ENCODE peak calls at places on chromosomes 1 and 21, in ten cellular contexts. A is activated CD4-positive, CD25-positive, alpha-beta regulatory T cell; L is stimulated activated CD4-positive, alpha-beta T cell treated with anti-CD3 and anti-CD28 coated beads, Interleukin-4, amount 100 ng/mL, for 4 hours; W is HTR-8/SVneo; J is IMR-90; Z is ovary; S is DMS53; O is NCI-H1092 treated with DMSO at 0.1 percent for 48 hours; D is effector memory CD4-positive, alpha-beta T cell; F is lower lobe of right lung. E is an unnamed sample.

GRCh38 chr1:197485790-197486189 is 217.7 kb downstream of the CRB1 start:
- DNase-seq in W (no peak), F (no peak), S (no peak), J (no peak), A (no peak), D (no peak), Z (no peak), O (no peak), L (no peak), E (no peak)

GRCh38 chr1:45802343-45803298 is 791 bp upstream of the MAST2 start:
- DNase-seq in J (peak), A (no peak), O (peak), L (no peak), D (no peak), Z (peak), S (peak), F (peak), W (peak), E (no peak)

GRCh38 chr1:19088717-19089442 is 121.2 kb downstream of the UBR4 start:
- DNase-seq in F (no peak), D (no peak), J (no peak), A (no peak), O (no peak), W (no peak), Z (no peak), S (no peak), L (no peak), E (no peak)

GRCh38 chr1:33347650-33347992 is 26.7 kb upstream of the A3GALT2 start:
- DNase-seq in L (no peak), F (no peak), A (no peak), J (peak), W (no peak), O (peak), S (peak), Z (peak), D (no peak), E (no peak)

GRCh38 chr1:230972855-230973271 is 5.8 kb downstream of the TTC13 start:
- DNase-seq in L (peak), Z (no peak), J (peak), W (no peak), D (peak), A (no peak), F (no peak), O (no peak), S (no peak), E (peak)

GRCh38 chr1:111283838-111284237 is 6.8 kb upstream of the CHIA start:
- DNase-seq in L (no peak), W (no peak), D (no peak), Z (no peak), O (no peak), J (no peak), S (peak), A (no peak), F (no peak), E (no peak)

GRCh38 chr1:201903135-201903534 is 14.4 kb downstream of the SHISA4 start:
- DNase-seq in J (peak), D (no peak), W (no peak), A (no peak), S (no peak), Z (peak), F (no peak), O (no peak), L (no peak), E (no peak)

GRCh38 chr1:165851034-165851658 is 23.7 kb downstream of the UCK2 start:
- DNase-seq in W (peak), D (no peak), Z (no peak), J (peak), O (no peak), F (no peak), S (no peak), A (no peak), L (no peak), E (no peak)

GRCh38 chr21:21001591-21002100 is 3.4 kb downstream of the NCAM2 start:
- DNase-seq in L (no peak), A (no peak), O (no peak), Z (no peak), F (no peak), W (no peak), D (no peak), S (no peak), J (no peak), E (no peak)

GRCh38 chr1:71587961-71588360 is 507.1 kb upstream of the ZRANB2 start:
- DNase-seq in W (no peak), Z (no peak), F (no peak), D (no peak), A (no peak), L (no peak), O (no peak), J (peak), S (peak), E (no peak)

GRCh38 chr21:45735259-45736000 is 91.9 kb downstream of the PCBP3 start:
- DNase-seq in O (no peak), L (no peak), F (no peak), S (no peak), W (no peak), Z (no peak), A (no peak), J (no peak), D (no peak), E (no peak)

GRCh38 chr1:115545791-115546733 is 95.7 kb upstream of the VANGL1 start:
- DNase-seq in F (no peak), S (peak), D (no peak), Z (peak), J (peak), L (no peak), O (peak), A (no peak), W (peak), E (no peak)

GRCh38 chr1:232780354-232780753 is 24.9 kb upstream of the MAP10 start:
- DNase-seq in W (no peak), J (no peak), S (no peak), A (no peak), L (no peak), F (no peak), O (no peak), Z (no peak), D (no peak), E (no peak)

GRCh38 chr1:28451011-28451410 is 54.8 kb upstream of the RCC1 start:
- DNase-seq in D (no peak), O (no peak), L (no peak), Z (no peak), A (no peak), J (no peak), S (no peak), F (no peak), W (no peak), E (no peak)

GRCh38 chr1:91622586-91622985 is 121.9 kb downstream of the CDC7 start:
- DNase-seq in Z (peak), D (no peak), F (no peak), L (no peak), A (no peak), W (no peak), S (no peak), J (no peak), O (no peak), E (no peak)

GRCh38 chr1:202045699-202046098 is 35.3 kb downstream of the ELF3 start:
- DNase-seq in W (no peak), L (no peak), Z (no peak), S (peak), O (peak), J (no peak), A (no peak), F (no peak), D (no peak), E (no peak)

GRCh38 chr1:93614550-93615200 is 67.0 kb downstream of the BCAR3 start:
- DNase-seq in F (no peak), D (no peak), O (peak), Z (no peak), A (no peak), S (peak), J (no peak), W (no peak), L (no peak), E (no peak)

GRCh38 chr1:29805122-29805895 is 569.0 kb downstream of the PTPRU start:
- DNase-seq in Z (no peak), W (no peak), J (no peak), A (no peak), O (no peak), D (no peak), S (no peak), F (no peak), L (no peak), E (no peak)

GRCh38 chr1:36453051-36453450 is 2.8 kb upstream of the OSCP1 start:
- DNase-seq in D (no peak), W (no peak), A (no peak), S (no peak), F (no peak), O (no peak), L (no peak), J (no peak), Z (no peak), E (no peak)

GRCh38 chr1:111620412-111620971 is 903 bp downstream of the RAP1A start:
- DNase-seq in Z (no peak), W (peak), F (no peak), O (no peak), A (no peak), D (no peak), L (peak), S (no peak), J (no peak), E (no peak)

GRCh38 chr1:181655756-181656155 is 172.4 kb downstream of the CACNA1E start:
- DNase-seq in J (peak), S (no peak), Z (no peak), F (no peak), A (no peak), O (no peak), L (no peak), D (no peak), W (no peak), E (no peak)

GRCh38 chr1:91535441-91535840 is 34.8 kb downstream of the CDC7 start:
- DNase-seq in S (no peak), L (no peak), D (no peak), J (no peak), W (no peak), A (no peak), O (no peak), Z (no peak), F (no peak), E (no peak)

GRCh38 chr1:48236716-48237470 is 14.4 kb downstream of the SLC5A9 start:
- DNase-seq in D (no peak), J (peak), Z (no peak), W (peak), S (peak), O (peak), A (no peak), F (no peak), L (no peak), E (no peak)

GRCh38 chr1:207205613-207206009 is 101.6 kb downstream of the C4BPA start:
- DNase-seq in S (no peak), W (no peak), A (no peak), F (no peak), O (no peak), Z (no peak), D (no peak), J (no peak), L (no peak), E (no peak)

GRCh38 chr1:51231121-51231520 is 5.0 kb upstream of the RNF11 start:
- DNase-seq in J (peak), O (no peak), A (no peak), D (no peak), S (no peak), F (no peak), L (no peak), Z (no peak), W (no peak), E (no peak)

GRCh38 chr1:200302893-200303250 is 107.0 kb downstream of the ZNF281 start:
- DNase-seq in O (peak), A (no peak), J (no peak), S (peak), Z (no peak), F (peak), W (no peak), L (no peak), D (no peak), E (no peak)

GRCh38 chr1:31753623-31754349 is 10.4 kb downstream of the ADGRB2 start:
- DNase-seq in A (no peak), S (peak), L (no peak), J (peak), O (peak), Z (no peak), D (no peak), W (no peak), F (no peak), E (no peak)

GRCh38 chr1:17163371-17163770 is 41.6 kb upstream of the PADI1 start:
- DNase-seq in A (no peak), Z (no peak), S (no peak), W (no peak), L (no peak), D (no peak), J (no peak), O (no peak), F (no peak), E (no peak)

GRCh38 chr21:35637431-35637830 is 422.9 kb downstream of the SETD4 start:
- DNase-seq in A (no peak), D (no peak), J (peak), L (no peak), W (no peak), Z (no peak), S (no peak), O (no peak), F (no peak), E (no peak)

GRCh38 chr1:65527672-65528071 is 107.2 kb downstream of the LEPR start:
- DNase-seq in D (no peak), O (no peak), Z (no peak), W (no peak), F (no peak), J (no peak), A (no peak), S (peak), L (no peak), E (no peak)

GRCh38 chr1:12525311-12526181 is 92.5 kb downstream of the DHRS3 start:
- DNase-seq in A (no peak), D (no peak), O (no peak), L (no peak), S (no peak), J (no peak), Z (peak), W (no peak), F (peak), E (no peak)

GRCh38 chr1:180062452-180062971 is 92.2 kb upstream of the QSOX1 start:
- DNase-seq in F (no peak), O (no peak), J (no peak), S (no peak), A (no peak), D (no peak), L (no peak), W (no peak), Z (no peak), E (no peak)

GRCh38 chr1:200885564-200886402 is 8.9 kb upstream of the INAVA start:
- DNase-seq in F (no peak), L (no peak), W (no peak), O (no peak), D (no peak), Z (no peak), J (no peak), S (no peak), A (no peak), E (no peak)

GRCh38 chr1:53956308-53957168 is 10.4 kb downstream of the LRRC42 start:
- DNase-seq in L (no peak), A (no peak), O (peak), W (no peak), D (no peak), S (peak), J (no peak), F (no peak), Z (no peak), E (no peak)

E was measured in T-helper 2 cell.